ENCODE peak calls at places on chromosomes 12 and 14, in five cellular contexts. E is cardiac muscle cell, C is body of pancreas, O is aorta, T is HL-60. S is an unnamed sample. For H3K27me3, the result is how much of the 10 kb centered on the place peaks cover.

GRCh38 chr12:39037115-39037514 is 131.7 kb upstream of the CPNE8 start:
- DNase-seq in E (peak), C (no peak), O (no peak), T (no peak), S (no peak)

GRCh38 chr12:119828300-119828699 is 48.8 kb downstream of the CIT start:
- DNase-seq in E (no peak), C (no peak), O (no peak), T (no peak), S (no peak)

GRCh38 chr14:69424139-69424923 is 25.8 kb downstream of the SLC39A9 start:
- DNase-seq in E (no peak), C (no peak), O (no peak), T (no peak), S (no peak)

GRCh38 chr14:67973415-67973814 is 153.8 kb downstream of the RAD51B start:
- DNase-seq in E (no peak), C (no peak), O (no peak), T (no peak), S (no peak)

GRCh38 chr12:34106172-34106571 is 83.9 kb downstream of the ALG10 start:
- DNase-seq in E (no peak), C (no peak), O (no peak), T (no peak), S (no peak)

GRCh38 chr12:109461049-109461845 is 15.9 kb downstream of the KCTD10 start:
- DNase-seq in E (peak), C (peak), O (peak), T (peak), S (no peak)

GRCh38 chr12:124713436-124714082 is 146.1 kb upstream of the NCOR2 start:
- DNase-seq in E (no peak), C (no peak), O (no peak), T (peak), S (no peak)

GRCh38 chr12:30990316-30990715 is 63.8 kb downstream of the TSPAN11 start:
- DNase-seq in E (no peak), C (no peak), O (no peak), T (no peak), S (no peak)

GRCh38 chr12:105330938-105331804 is 680 bp downstream of the C12orf75 start:
- DNase-seq in E (no peak), C (peak), O (peak), T (no peak), S (peak)

GRCh38 chr14:59215757-59216156 is 27.3 kb downstream of the DAAM1 start:
- DNase-seq in E (no peak), C (no peak), O (no peak), T (no peak), S (no peak)

GRCh38 chr14:86858043-86858442 is 1134.9 kb downstream of the GALC start:
- DNase-seq in E (no peak), C (no peak), O (no peak), T (no peak), S (no peak)

GRCh38 chr12:71693126-71693525 is 7.2 kb downstream of the TMEM19 start:
- DNase-seq in E (no peak), C (no peak), O (no peak), T (no peak), S (no peak)

GRCh38 chr14:67319142-67319541 is 40.5 kb downstream of the ATP6V1D start:
- DNase-seq in E (no peak), C (no peak), O (no peak), T (no peak), S (no peak)

GRCh38 chr14:99612737-99613330 is 8.8 kb upstream of the CCDC85C start:
- DNase-seq in E (no peak), C (no peak), O (no peak), T (no peak), S (no peak)

GRCh38 chr12:70883855-70884254 is 36.7 kb downstream of the PTPRR start:
- DNase-seq in E (peak), C (no peak), O (no peak), T (no peak), S (no peak)

GRCh38 chr14:80211143-80212024 is at the start of gene DIO2:
- DNase-seq in E (no peak), C (peak), O (peak), T (no peak), S (peak)

GRCh38 chr12:76455582-76456345 is 103.8 kb downstream of the OSBPL8 start:
- DNase-seq in E (peak), C (no peak), O (no peak), T (peak), S (no peak)

GRCh38 chr14:100105357-100106169 is 40.3 kb downstream of the EVL start:
- DNase-seq in E (no peak), C (no peak), O (peak), T (no peak), S (no peak)

GRCh38 chr12:64820593-64820992 is 3.9 kb upstream of the TBC1D30 start:
- DNase-seq in E (no peak), C (no peak), O (no peak), T (no peak), S (no peak)

GRCh38 chr14:94029671-94030203 is 3.6 kb downstream of the OTUB2 start:
- DNase-seq in E (no peak), C (no peak), O (peak), T (no peak), S (no peak)

GRCh38 chr12:112208511-112208910 is 83.2 kb downstream of the TRAFD1 start:
- DNase-seq in E (no peak), C (no peak), O (no peak), T (no peak), S (no peak)

GRCh38 chr12:120078868-120079267 is 37.7 kb downstream of the RAB35 start:
- DNase-seq in E (no peak), C (no peak), O (no peak), T (no peak), S (peak)

GRCh38 chr12:15206831-15207394 is 14.3 kb downstream of the RERG start:
- DNase-seq in E (no peak), C (no peak), O (no peak), T (no peak), S (no peak)

GRCh38 chr14:60722163-60722835 is 1.9 kb downstream of the SIX4 start:
- DNase-seq in E (peak), C (peak), O (peak), T (no peak), S (no peak)

GRCh38 chr12:62123721-62124203 is 136.4 kb upstream of the USP15 start:
- DNase-seq in E (peak), C (peak), O (peak), T (peak), S (peak)

GRCh38 chr12:63298386-63298930 is 147.5 kb upstream of the AVPR1A start:
- DNase-seq in E (no peak), C (no peak), O (no peak), T (no peak), S (no peak)

GRCh38 chr14:73452341-73453191 is 5.8 kb downstream of the NUMB start:
- DNase-seq in E (no peak), C (no peak), O (no peak), T (no peak), S (no peak)

GRCh38 chr12:109663766-109664165 is 49.9 kb upstream of the FAM222A start:
- DNase-seq in E (no peak), C (no peak), O (no peak), T (no peak), S (no peak)

GRCh38 chr14:23578560-23579310 is at the start of gene JPH4:
- DNase-seq in E (no peak), C (no peak), O (no peak), T (no peak), S (no peak)

GRCh38 chr12:110637869-110638441 is 24.0 kb downstream of the TCTN1 start:
- DNase-seq in E (no peak), C (no peak), O (no peak), T (no peak), S (no peak)

GRCh38 chr14:71726639-71727085 is 205.6 kb upstream of the RGS6 start:
- DNase-seq in E (no peak), C (no peak), O (peak), T (no peak), S (no peak)

GRCh38 chr12:132189378-132190011 is 45.2 kb downstream of the NOC4L start:
- DNase-seq in E (peak), C (peak), O (peak), T (peak), S (peak)

GRCh38 chr14:77026930-77027537 is 1.5 kb downstream of the IRF2BPL start:
- DNase-seq in E (peak), C (peak), O (peak), T (no peak), S (peak)

GRCh38 chr12:39188689-39189088 is 254.2 kb downstream of the KIF21A start:
- DNase-seq in E (no peak), C (no peak), O (no peak), T (no peak), S (no peak)

GRCh38 chr14:100375273-100375962 is 52.3 kb downstream of the SLC25A47 start:
- DNase-seq in E (no peak), C (peak), O (peak), T (no peak), S (peak)

GRCh38 chr12:83477706-83478105 is 791.0 kb downstream of the TMTC2 start:
- DNase-seq in E (peak), C (no peak), O (no peak), T (no peak), S (no peak)

GRCh38 chr14:101465795-101466448 is 95.4 kb upstream of the DIO3 start:
- DNase-seq in E (no peak), C (no peak), O (no peak), T (no peak), S (no peak)

GRCh38 chr14:24232645-24233537 is at the start of gene GMPR2:
- DNase-seq in E (no peak), C (no peak), O (no peak), T (no peak), S (no peak)

GRCh38 chr12:91989143-91989542 is 156.5 kb downstream of the BTG1 start:
- DNase-seq in E (no peak), C (no peak), O (no peak), T (no peak), S (no peak)

GRCh38 chr14:91244501-91244901 is at the start of gene GPR68:
- DNase-seq in E (peak), C (peak), O (peak), T (peak), S (peak)
- H3K4me3 ChIP-seq in E (no peak), C (no peak), O (no peak), T (peak), S (peak)

DNA sequence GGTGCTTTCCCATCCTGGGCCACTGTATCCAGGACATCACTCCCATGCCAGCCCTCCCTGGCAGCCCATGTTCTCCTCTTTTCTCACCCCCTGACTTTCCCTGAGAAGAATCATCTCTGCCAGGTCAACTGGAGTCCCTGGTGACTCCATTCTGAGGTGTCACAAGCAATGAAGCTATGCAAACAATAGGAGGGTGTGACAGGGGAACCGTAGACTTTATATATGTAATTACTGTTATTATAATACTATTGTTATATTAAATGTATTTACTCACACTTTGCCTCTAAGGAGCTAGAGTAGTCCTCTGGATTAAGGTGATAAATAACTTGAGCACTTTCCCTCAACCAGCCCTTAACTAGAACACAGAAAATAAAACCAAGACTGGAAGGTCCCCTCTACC is 9.2 kb downstream of the ZNF219 start:
- DNase-seq in E (no peak), C (no peak), O (no peak), T (no peak), S (no peak)
- H3K27ac ChIP-seq in E (peak), C (no peak), O (no peak), T (no peak), S (no peak)

GRCh38 chr12:54074308-54074707 is 20.7 kb downstream of the HOXC4 start:
- DNase-seq in E (no peak), C (no peak), O (no peak), T (no peak), S (no peak)
- H3K27me3 ChIP-seq in E (half or more), C (under half), O (under half), T (under half), S (half or more)

GRCh38 chr12:26678697-26679660 is 154.0 kb downstream of the ITPR2 start:
- DNase-seq in E (no peak), C (no peak), O (no peak), T (no peak), S (no peak)
- H3K4me3 ChIP-seq in E (no peak), C (no peak), O (no peak), T (no peak), S (no peak)

GRCh38 chr14:91418387-91419043 is 895 bp upstream of the CCDC88C start:
- DNase-seq in E (peak), C (peak), O (peak), T (peak), S (peak)
- H3K27ac ChIP-seq in E (no peak), C (peak), O (no peak), T (peak), S (no peak)

GRCh38 chr14:88312262-88312661 is 10.8 kb downstream of the KCNK10 start:
- DNase-seq in E (no peak), C (no peak), O (no peak), T (no peak), S (no peak)
- H3K27me3 ChIP-seq in E (under half), C (under half), O (under half), T (under half), S (under half)

GRCh38 chr12:49066120-49066519 is 3.7 kb downstream of the RHEBL1 start:
- DNase-seq in E (no peak), C (no peak), O (no peak), T (no peak), S (no peak)
- H3K4me3 ChIP-seq in E (no peak), C (no peak), O (no peak), T (no peak), S (no peak)

GRCh38 chr12:94690199-94690695 is 39.9 kb upstream of the TMCC3 start:
- DNase-seq in E (no peak), C (no peak), O (no peak), T (no peak), S (no peak)
- H3K27ac ChIP-seq in E (no peak), C (peak), O (no peak), T (no peak), S (peak)

S was measured in dorsolateral prefrontal cortex.